ENCODE peak calls at places on chromosomes 4 and X, in eight cellular contexts. K, I, X, Y, U, H, C and V are unnamed samples.

GRCh38 chrX:123818243-123818642 is 41.6 kb upstream of the XIAP start:
- DNase-seq in X (peak), C (no peak), H (no peak), U (no peak), Y (no peak), I (no peak), K (peak), V (peak)

GRCh38 chr4:93828332-93828829 is at the start of gene ATOH1:
- DNase-seq in C (no peak), Y (no peak), H (peak), X (peak), I (peak), K (no peak), U (peak), V (no peak)

GRCh38 chr4:133513891-133514290 is 364.8 kb downstream of the PCDH10 start:
- DNase-seq in X (peak), U (no peak), I (no peak), Y (no peak), H (no peak), K (no peak), C (no peak), V (no peak)

GRCh38 chr4:139453041-139453370 is 915 bp upstream of the RAB33B start:
- DNase-seq in I (no peak), H (peak), C (peak), U (no peak), X (peak), Y (peak), K (peak), V (peak)

GRCh38 chr4:121784401-121784800 is 16.7 kb upstream of the EXOSC9 start:
- DNase-seq in Y (no peak), I (no peak), H (no peak), C (no peak), K (no peak), X (peak), U (no peak), V (no peak)

GRCh38 chr4:108828620-108829019 is 65.8 kb upstream of the ETNPPL start:
- DNase-seq in Y (no peak), I (no peak), X (no peak), K (no peak), U (no peak), H (no peak), C (no peak), V (no peak)

GRCh38 chrX:34884693-34885277 is 57.8 kb upstream of the FAM47B start:
- DNase-seq in C (no peak), I (no peak), X (peak), H (peak), Y (no peak), U (no peak), K (peak), V (no peak)

GRCh38 chr4:89152972-89153371 is 41.6 kb downstream of the TIGD2 start:
- DNase-seq in X (peak), Y (no peak), K (no peak), C (no peak), I (no peak), H (no peak), U (no peak), V (no peak)

GRCh38 chrX:65587616-65588526 is 53.3 kb upstream of the LAS1L start:
- DNase-seq in I (peak), U (peak), K (no peak), Y (no peak), X (peak), H (no peak), C (no peak), V (no peak)

GRCh38 chr4:18923496-18924161 is 902.1 kb upstream of the LCORL start:
- DNase-seq in I (no peak), X (no peak), U (no peak), K (no peak), C (no peak), Y (no peak), H (no peak), V (no peak)

GRCh38 chr4:37812713-37813112 is 13.8 kb upstream of the PGM2 start:
- DNase-seq in H (peak), C (no peak), Y (no peak), X (peak), K (peak), I (no peak), U (no peak), V (no peak)

GRCh38 chr4:184599492-184600135 is 49.6 kb downstream of the CASP3 start:
- DNase-seq in H (no peak), Y (no peak), C (no peak), X (peak), U (no peak), K (no peak), I (no peak), V (no peak)

GRCh38 chrX:51803833-51804232 is 60.6 kb downstream of the GSPT2 start:
- DNase-seq in I (no peak), C (no peak), K (no peak), U (no peak), Y (no peak), H (no peak), X (no peak), V (no peak)

GRCh38 chrX:79366556-79366887 is 612 bp downstream of the ITM2A start:
- DNase-seq in H (no peak), C (no peak), X (no peak), K (no peak), I (no peak), U (no peak), Y (no peak), V (no peak)

GRCh38 chrX:136162827-136163427 is 15.6 kb downstream of the FHL1 start:
- DNase-seq in Y (peak), I (peak), U (peak), X (peak), K (no peak), C (no peak), H (peak), V (peak)

GRCh38 chr4:145071560-145071959 is 26.4 kb downstream of the ANAPC10 start:
- DNase-seq in K (no peak), H (no peak), C (no peak), I (no peak), U (no peak), X (no peak), Y (no peak), V (no peak)

GRCh38 chr4:105979506-105979905 is 84.2 kb downstream of the NPNT start:
- DNase-seq in I (no peak), K (no peak), Y (no peak), X (peak), U (no peak), H (no peak), C (no peak), V (no peak)

GRCh38 chrX:13432776-13433605 is 113.1 kb upstream of the ATXN3L start:
- DNase-seq in C (no peak), X (peak), K (no peak), H (no peak), Y (no peak), I (no peak), U (no peak), V (no peak)

GRCh38 chr4:168755643-168756482 is 254.2 kb downstream of the CBR4 start:
- DNase-seq in I (no peak), X (peak), Y (no peak), U (no peak), H (no peak), K (no peak), C (no peak), V (no peak)

GRCh38 chrX:6226646-6227444 is 1.8 kb downstream of the NLGN4X start:
- DNase-seq in U (peak), H (no peak), Y (no peak), C (no peak), K (no peak), I (no peak), X (peak), V (no peak)

GRCh38 chr4:159374749-159375535 is 272.1 kb downstream of the RAPGEF2 start:
- DNase-seq in K (no peak), I (no peak), H (no peak), Y (no peak), U (no peak), C (no peak), X (peak), V (no peak)

GRCh38 chr4:2702361-2702760 is 53.8 kb downstream of the TNIP2 start:
- DNase-seq in U (no peak), H (no peak), X (no peak), C (no peak), K (no peak), Y (no peak), I (no peak), V (no peak)

GRCh38 chrX:68928401-68928800 is 99.6 kb downstream of the EFNB1 start:
- DNase-seq in I (no peak), K (no peak), Y (no peak), C (no peak), H (no peak), X (no peak), U (no peak), V (no peak)

GRCh38 chrX:12210921-12211320 is 72.6 kb downstream of the FRMPD4 start:
- DNase-seq in X (peak), I (no peak), K (peak), H (no peak), U (no peak), C (no peak), Y (no peak), V (no peak)